ENCODE peak calls at places on chromosomes 3 and 15, in seven cellular contexts. X, A, E, L, N, W and D are unnamed samples.

GRCh38 chr3:29521751-29522150 is 240.9 kb downstream of the RBMS3 start:
- DNase-seq in L (no peak), A (no peak), N (no peak), W (no peak), X (no peak), E (no peak), D (no peak)

GRCh38 chr15:44623178-44623577 is 40.3 kb downstream of the SPG11 start:
- DNase-seq in X (no peak), W (no peak), N (no peak), A (no peak), E (no peak), L (no peak), D (no peak)

GRCh38 chr3:189144645-189145044 is 27.1 kb upstream of the TPRG1 start:
- DNase-seq in E (no peak), L (no peak), W (peak; percentile 68), X (no peak), N (no peak), A (no peak), D (no peak)

GRCh38 chr15:58856090-58856489 is 77.4 kb downstream of the SLTM start:
- DNase-seq in X (no peak), W (peak; percentile 39), E (no peak), N (no peak), L (no peak), A (no peak), D (no peak)

GRCh38 chr15:75843618-75844610 is 667 bp downstream of the UBE2Q2 start:
- DNase-seq in L (peak; percentile 62), X (peak; percentile 48), N (peak; percentile 82), E (peak; percentile 86), A (peak; percentile 20), W (peak; percentile 61), D (peak; percentile 57)

GRCh38 chr3:129605593-129606521 is 619 bp downstream of the PLXND1 start:
- DNase-seq in W (peak; percentile 60), E (peak; percentile 82), A (peak; percentile 32), X (peak; percentile 15), N (peak; percentile 84), L (peak; percentile 61), D (peak; percentile 59)

GRCh38 chr15:52414936-52415335 is 113.7 kb downstream of the MYO5A start:
- DNase-seq in W (no peak), A (no peak), E (no peak), N (no peak), X (no peak), L (no peak), D (no peak)

GRCh38 chr3:23810342-23811116 is 4.8 kb downstream of the UBE2E1 start:
- DNase-seq in A (peak; percentile 18), L (peak; percentile 66), N (peak; percentile 71), X (peak; percentile 76), E (peak; percentile 83), W (peak; percentile 34), D (peak; percentile 76)

GRCh38 chr3:124760601-124761000 is 30.3 kb downstream of the UMPS start:
- DNase-seq in N (no peak), A (no peak), X (no peak), L (no peak), W (peak; percentile 60), E (no peak), D (no peak)

GRCh38 chr15:70410371-70410975 is 312.8 kb upstream of the TLE3 start:
- DNase-seq in W (no peak), X (peak; percentile 86), L (no peak), N (no peak), E (no peak), A (no peak), D (no peak)

GRCh38 chr3:8460815-8461482 is 40.7 kb upstream of the LMCD1 start:
- DNase-seq in W (peak; percentile 86), N (no peak), X (no peak), E (no peak), A (no peak), L (no peak), D (no peak)

GRCh38 chr3:153783804-153784203 is 337.4 kb upstream of the ARHGEF26 start:
- DNase-seq in W (peak; percentile 3), X (no peak), N (no peak), E (no peak), A (no peak), L (no peak), D (no peak)

DNA sequence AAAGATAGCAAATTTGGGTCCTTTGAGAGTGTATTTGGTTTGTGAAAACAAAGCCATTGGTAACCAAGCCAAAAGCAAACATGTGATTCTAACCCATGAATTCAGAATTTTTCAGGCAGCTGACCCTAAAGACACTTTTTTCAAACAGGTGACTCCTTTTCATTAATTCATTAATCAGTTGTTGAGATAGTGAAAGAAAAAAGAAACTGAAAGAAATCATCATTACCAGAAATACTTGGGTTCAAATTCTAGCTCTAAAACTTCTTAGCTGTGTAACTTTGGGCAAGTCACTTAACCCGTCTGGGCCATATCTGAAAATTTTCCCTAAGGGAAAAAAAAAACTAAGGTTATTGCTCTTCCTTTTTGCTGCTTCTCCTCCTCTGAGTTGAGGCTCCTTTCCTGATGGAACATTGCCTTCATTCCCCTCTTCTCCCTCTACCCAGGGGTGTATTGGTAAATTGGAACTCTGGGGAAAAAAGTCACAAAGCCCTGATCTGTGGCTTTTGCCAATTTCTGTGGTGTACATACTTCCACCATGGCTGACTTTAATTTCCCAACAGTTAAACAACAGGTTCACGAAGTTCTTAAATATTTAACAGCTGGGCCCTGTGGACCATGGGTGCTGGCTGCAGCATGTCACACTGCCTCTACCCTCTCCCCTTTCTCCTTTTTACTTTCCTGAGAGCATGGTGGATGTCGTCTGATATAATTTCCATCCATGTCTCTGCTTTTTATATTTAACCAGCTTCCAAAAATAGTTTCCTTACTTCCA is 120.3 kb downstream of the ASB7 start:
- DNase-seq in X (no peak), N (no peak), E (no peak), W (no peak), A (no peak), L (no peak), D (no peak)
- H3K4me1 ChIP-seq in X (no peaks in the 10 kb centered on the region), N (no peaks in the 10 kb centered on the region), E (peaks cover 15% of the 10 kb centered on the region), W (no peaks in the 10 kb centered on the region), A (peaks cover 16% of the 10 kb centered on the region), L (no peaks in the 10 kb centered on the region), D (no peaks in the 10 kb centered on the region)

GRCh38 chr3:178381555-178381954 is 154.7 kb upstream of the KCNMB2 start:
- DNase-seq in E (no peak), N (no peak), W (no peak), L (no peak), A (no peak), X (no peak), D (no peak)

GRCh38 chr3:178384302-178384939 is 151.8 kb upstream of the KCNMB2 start:
- DNase-seq in X (no peak), L (no peak), W (peak; percentile 56), N (no peak), E (no peak), A (no peak), D (peak; percentile 17)

GRCh38 chr3:178381971-178382370 is 154.3 kb upstream of the KCNMB2 start:
- DNase-seq in X (no peak), W (peak; percentile 51), L (no peak), A (no peak), N (no peak), E (no peak), D (no peak)

GRCh38 chr3:178385280-178385952 is 150.8 kb upstream of the KCNMB2 start:
- DNase-seq in A (no peak), L (no peak), X (peak; percentile 51), N (no peak), E (no peak), W (peak; percentile 73), D (peak; percentile 28)

DNA sequence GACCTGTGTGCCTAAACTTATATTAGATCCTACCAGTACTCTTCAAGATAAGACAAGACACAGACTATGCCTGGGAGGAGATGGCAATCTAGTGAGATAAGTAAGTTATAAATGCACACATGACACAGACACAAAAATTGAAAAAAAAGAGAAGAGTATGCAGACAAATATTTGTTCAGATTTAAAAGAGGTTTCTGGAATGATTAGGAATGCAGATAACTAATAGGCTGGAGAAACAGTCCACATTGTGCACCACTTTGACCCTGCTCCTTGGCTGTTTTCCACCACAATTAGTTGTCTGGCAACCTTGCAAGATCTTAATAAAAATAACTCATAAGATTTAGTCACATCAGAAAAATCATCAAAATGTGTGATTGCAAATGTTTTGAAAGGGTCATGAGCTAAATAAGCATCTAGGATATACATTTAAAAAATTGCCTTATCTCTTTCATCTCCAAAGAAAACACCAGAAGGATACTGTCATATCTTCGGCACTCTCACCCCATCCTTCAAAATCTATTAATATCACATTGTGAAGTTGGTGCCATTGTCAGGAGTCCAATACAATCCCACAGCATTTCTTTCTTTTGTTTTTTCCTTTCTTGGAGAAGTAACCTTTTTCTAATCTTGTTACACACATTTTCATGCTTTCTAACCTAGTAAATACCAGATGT is 153.7 kb upstream of the KCNMB2 start:
- DNase-seq in N (no peak), W (peak; percentile 85), X (no peak), A (no peak), L (no peak), E (no peak), D (no peak)
- H3K4me1 ChIP-seq in N (no peaks in the 10 kb centered on the region), W (peaks cover 9% of the 10 kb centered on the region), X (no peaks in the 10 kb centered on the region), A (no peaks in the 10 kb centered on the region), L (no peaks in the 10 kb centered on the region), E (peaks cover 5% of the 10 kb centered on the region), D (peaks cover 17% of the 10 kb centered on the region)

GRCh38 chr3:149959443-149959842 is 11.3 kb downstream of the PFN2 start:
- DNase-seq in W (no peak), A (no peak), L (no peak), N (no peak), E (no peak), X (no peak), D (no peak)

GRCh38 chr3:149964296-149964695 is 6.4 kb downstream of the PFN2 start:
- DNase-seq in N (no peak), X (no peak), L (no peak), A (no peak), W (peak; percentile 80), E (no peak), D (no peak)

GRCh38 chr3:149965278-149965677 is 5.4 kb downstream of the PFN2 start:
- DNase-seq in X (no peak), N (no peak), E (no peak), W (peak; percentile 44), L (no peak), A (no peak), D (no peak)

GRCh38 chr3:149967067-149967685 is 3.5 kb downstream of the PFN2 start:
- DNase-seq in A (no peak), L (no peak), W (peak; percentile 71), E (no peak), N (no peak), X (peak; percentile 64), D (no peak)

DNA sequence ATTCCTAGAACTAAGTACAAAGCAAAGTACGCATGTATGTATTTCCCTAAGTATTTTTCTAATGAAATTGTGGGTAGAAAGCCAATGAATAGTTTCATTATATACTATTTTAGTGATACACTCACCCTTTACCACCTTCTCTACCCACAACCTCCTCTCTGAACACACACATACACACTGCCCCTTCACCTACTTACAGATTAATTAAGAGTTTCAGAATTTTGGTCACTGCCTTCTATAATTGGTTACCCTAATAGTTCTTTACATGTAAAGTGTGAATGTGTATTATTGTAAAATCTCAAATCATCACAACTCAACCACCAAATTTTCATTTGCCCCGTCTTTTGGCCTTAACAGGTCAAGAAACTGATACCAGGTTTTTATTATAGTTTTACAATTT is 7.2 kb downstream of the PFN2 start:
- DNase-seq in W (no peak), N (no peak), E (no peak), A (no peak), L (no peak), X (no peak), D (no peak)
- H3K4me1 ChIP-seq in W (peaks cover 22% of the 10 kb centered on the region), N (no peaks in the 10 kb centered on the region), E (no peaks in the 10 kb centered on the region), A (peaks cover 7% of the 10 kb centered on the region), L (no peaks in the 10 kb centered on the region), X (no peaks in the 10 kb centered on the region), D (peaks cover 7% of the 10 kb centered on the region)

DNA sequence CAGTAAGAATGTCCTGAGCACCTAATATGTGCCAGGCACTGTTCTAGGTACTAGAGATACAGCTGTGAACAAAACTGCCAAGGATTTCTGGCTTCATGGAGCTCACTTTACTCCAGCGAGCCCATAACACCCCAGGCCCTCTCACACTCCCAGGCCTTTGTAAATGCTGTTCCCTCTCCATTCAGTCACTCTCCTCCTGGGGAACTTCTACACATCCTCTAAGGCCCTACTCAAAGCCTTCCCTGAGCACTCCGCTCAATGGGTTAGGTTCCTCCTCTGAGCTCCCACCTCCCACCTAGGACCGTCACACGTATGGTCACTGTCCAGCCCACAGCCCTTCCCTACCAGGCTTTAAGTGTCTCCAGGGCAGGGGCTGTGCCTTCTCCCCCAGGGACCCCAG is 27.2 kb downstream of the SEMA7A start:
- DNase-seq in N (no peak), L (no peak), A (no peak), X (no peak), E (no peak), W (no peak), D (no peak)
- H3K4me1 ChIP-seq in N (no peaks in the 10 kb centered on the region), L (no peaks in the 10 kb centered on the region), A (peaks cover 12% of the 10 kb centered on the region), X (peaks cover 24% of the 10 kb centered on the region), E (peaks cover 14% of the 10 kb centered on the region), W (peaks cover 10% of the 10 kb centered on the region), D (peaks cover 58% of the 10 kb centered on the region)